ENCODE peak calls at places on chromosome 7, in ten cellular contexts. V is NB4, P is mammary epithelial cell, K is omental fat pad, L is DND-41, B is cardiac muscle cell, T is progenitor cell of endocrine pancreas, F is HFF-Myc, E is astrocyte of the spinal cord, D is kidney. O is an unnamed sample.

GRCh38 chr7:2510909-2511768 is 8.4 kb upstream of the LFNG start:
- DNase-seq in V (peak; percentile 86), P (no peak), K (no peak), L (no peak), B (no peak), T (no peak), F (no peak), E (no peak), D (no peak), O (peak; percentile 75)

GRCh38 chr7:98681951-98682350 is 64.9 kb downstream of the NPTX2 start:
- DNase-seq in V (no peak), P (peak; percentile 3), K (no peak), L (no peak), B (no peak), T (no peak), F (no peak), E (no peak), D (no peak), O (no peak)

GRCh38 chr7:155296788-155297516 is 726 bp upstream of the INSIG1 start:
- DNase-seq in V (peak; percentile 95), P (peak; percentile 68), K (no peak), L (peak; percentile 91), B (peak; percentile 49), T (no peak), F (peak; percentile 62), E (peak; percentile 82), D (peak; percentile 91), O (peak; percentile 55)

GRCh38 chr7:111770116-111770515 is 207.8 kb upstream of the IMMP2L start:
- DNase-seq in V (no peak), P (no peak), K (no peak), L (no peak), B (no peak), T (no peak), F (no peak), E (no peak), D (no peak), O (no peak)

GRCh38 chr7:31004393-31004792 is 40.6 kb downstream of the GHRHR start:
- DNase-seq in V (no peak), P (no peak), K (no peak), L (no peak), B (no peak), T (no peak), F (no peak), E (no peak), D (no peak), O (no peak)

GRCh38 chr7:140060788-140061606 is 1.8 kb downstream of the PARP12 start:
- DNase-seq in V (peak; percentile 28), P (no peak), K (no peak), L (no peak), B (no peak), T (no peak), F (no peak), E (peak; percentile 32), D (no peak), O (no peak)

GRCh38 chr7:153840861-153841260 is 211.3 kb upstream of the DPP6 start:
- DNase-seq in V (no peak), P (no peak), K (no peak), L (no peak), B (no peak), T (no peak), F (no peak), E (no peak), D (no peak), O (no peak)

GRCh38 chr7:19114591-19114855 is 2.9 kb downstream of the TWIST1 start:
- DNase-seq in V (no peak), P (no peak), K (no peak), L (no peak), B (no peak), T (no peak), F (no peak), E (no peak), D (no peak), O (no peak)

GRCh38 chr7:79341902-79342301 is 111.6 kb downstream of the MAGI2 start:
- DNase-seq in V (no peak), P (no peak), K (no peak), L (no peak), B (peak; percentile 17), T (no peak), F (no peak), E (no peak), D (no peak), O (no peak)

GRCh38 chr7:109456116-109456515 is 886.4 kb downstream of the DNAJB9 start:
- DNase-seq in V (peak; percentile 6), P (no peak), K (no peak), L (no peak), B (no peak), T (no peak), F (no peak), E (no peak), D (no peak), O (no peak)

GRCh38 chr7:97043281-97043680 is 18.6 kb upstream of the DLX5 start:
- DNase-seq in V (no peak), P (peak; percentile 9), K (no peak), L (no peak), B (no peak), T (no peak), F (no peak), E (no peak), D (no peak), O (no peak)

GRCh38 chr7:81919494-81919893 is 149.6 kb upstream of the HGF start:
- DNase-seq in V (no peak), P (no peak), K (no peak), L (no peak), B (no peak), T (no peak), F (no peak), E (no peak), D (peak; percentile 35), O (no peak)

GRCh38 chr7:106041140-106041717 is 70.9 kb downstream of the SYPL1 start:
- DNase-seq in V (peak; percentile 64), P (peak; percentile 34), K (no peak), L (peak; percentile 33), B (peak; percentile 65), T (peak; percentile 25), F (no peak), E (peak; percentile 35), D (no peak), O (peak; percentile 74)

GRCh38 chr7:106037489-106038176 is 74.5 kb downstream of the SYPL1 start:
- DNase-seq in V (no peak), P (no peak), K (no peak), L (no peak), B (no peak), T (no peak), F (no peak), E (no peak), D (no peak), O (no peak)

GRCh38 chr7:106038289-106038688 is 73.8 kb downstream of the SYPL1 start:
- DNase-seq in V (no peak), P (no peak), K (no peak), L (no peak), B (no peak), T (no peak), F (no peak), E (no peak), D (no peak), O (no peak)

GRCh38 chr7:106038916-106039315 is 73.2 kb downstream of the SYPL1 start:
- DNase-seq in V (no peak), P (no peak), K (no peak), L (no peak), B (no peak), T (no peak), F (no peak), E (peak; percentile 29), D (no peak), O (no peak)

GRCh38 chr7:106039486-106040060 is 72.5 kb downstream of the SYPL1 start:
- DNase-seq in V (no peak), P (no peak), K (no peak), L (no peak), B (peak; percentile 42), T (no peak), F (no peak), E (peak; percentile 83), D (peak; percentile 90), O (no peak)
- TF ChIP-seq CTCF in V (no peak), P (no peak), K (no peak), L (no peak), B (peak; percentile 11), T (no peak), F (peak; percentile 25), E (peak; percentile 24), D (no peak), O (no peak)

DNA sequence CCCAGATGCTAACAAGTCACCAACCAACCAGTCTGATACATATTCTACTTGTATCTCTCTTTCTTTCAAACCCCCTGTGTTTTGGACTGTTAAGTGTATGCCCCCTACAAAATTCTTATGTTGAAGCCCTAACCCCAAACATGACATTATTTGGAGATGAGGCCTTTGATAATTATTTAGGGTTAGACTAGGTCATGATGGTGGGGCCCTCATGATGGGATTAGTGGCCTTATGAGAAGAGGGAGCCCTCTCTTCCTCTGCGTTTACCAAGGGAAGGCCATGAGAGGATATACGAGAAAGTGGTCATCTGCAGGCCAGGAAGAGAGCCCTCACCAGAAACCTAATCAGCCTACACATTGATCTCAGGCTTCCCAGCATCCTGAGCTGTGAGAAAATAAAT is 2.5 kb downstream of the RAPGEF5 start:
- DNase-seq in V (no peak), P (no peak), K (no peak), L (no peak), B (no peak), T (no peak), F (no peak), E (no peak), D (no peak), O (no peak)
- TF ChIP-seq CTCF in V (no peak), P (no peak), K (no peak), L (no peak), B (no peak), T (no peak), F (no peak), E (no peak), D (no peak), O (no peak)

GRCh38 chr7:75033064-75033463 is 40.5 kb downstream of the RCC1L start:
- DNase-seq in V (peak; percentile 33), P (no peak), K (no peak), L (no peak), B (peak; percentile 12), T (no peak), F (no peak), E (no peak), D (no peak), O (no peak)
- TF ChIP-seq CTCF in V (peak; percentile 49), P (no peak), K (no peak), L (no peak), B (peak; percentile 34), T (peak; percentile 30), F (peak; percentile 18), E (peak; percentile 34), D (no peak), O (no peak)

DNA sequence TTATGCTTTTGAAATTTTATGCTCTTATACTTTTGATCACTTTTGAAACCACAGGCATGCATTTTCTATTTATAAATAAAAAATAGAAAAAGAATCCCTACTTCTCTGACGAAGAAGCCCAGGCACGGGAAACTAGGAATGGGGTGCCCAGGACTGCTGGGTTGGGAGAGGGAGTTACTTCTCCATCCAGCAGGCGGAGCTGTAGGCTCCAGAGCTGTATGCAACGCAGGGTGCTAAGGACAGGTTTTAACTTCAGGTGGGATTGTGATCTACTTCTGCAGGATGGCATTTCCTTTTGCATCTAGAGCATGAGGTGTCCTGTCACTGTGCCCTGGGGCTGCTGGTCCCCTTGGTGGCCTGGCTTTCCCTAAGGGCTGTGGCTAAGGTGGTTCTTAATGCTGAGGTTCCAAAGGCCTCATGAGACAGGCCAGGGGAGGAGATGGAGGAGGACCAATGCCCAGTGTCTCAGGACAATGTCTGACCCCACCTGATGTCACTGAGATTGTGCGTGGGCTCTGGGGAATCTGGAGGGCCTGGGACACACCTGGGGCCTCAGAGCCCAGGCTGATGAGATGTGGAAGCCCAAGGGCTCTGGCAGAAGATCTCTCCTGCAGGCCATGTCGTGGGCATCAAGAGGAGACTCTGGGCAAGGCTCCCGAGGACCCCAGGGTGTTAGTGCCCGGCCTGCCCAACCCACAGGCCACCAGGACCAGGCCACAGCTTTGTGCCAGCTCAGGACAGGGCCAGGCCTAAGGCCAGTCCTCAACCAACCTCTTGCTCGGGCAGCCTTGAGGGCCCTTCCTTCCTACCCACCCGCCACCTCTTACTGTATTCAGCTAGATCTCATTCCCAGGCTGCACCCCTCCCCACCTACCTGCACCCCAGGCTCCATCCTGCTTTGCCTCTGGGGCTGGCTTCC is 507 bp downstream of the CCDC201 start:
- DNase-seq in V (no peak), P (no peak), K (no peak), L (no peak), B (peak; percentile 42), T (no peak), F (no peak), E (no peak), D (no peak), O (no peak)
- TF ChIP-seq CTCF in V (peak; percentile 71), P (peak; percentile 52), K (no peak), L (peak; percentile 55), B (peak; percentile 75), T (peak; percentile 73), F (peak; percentile 57), E (peak; percentile 64), D (no peak), O (peak; percentile 59)